ENCODE peak calls at places on chromosomes 13 and 19, in six cellular contexts. E is transverse colon, G is uterus, N is stomach, B is hepatocyte, A is left ventricle myocardium inferior. S is an unnamed sample.

GRCh38 chr19:41928754-41929535 is 696 bp upstream of the ERFL start:
- DNase-seq in G (no peak), A (no peak), N (no peak), B (no peak), E (peak; percentile 55), S (no peak)

GRCh38 chr19:58575183-58576041 is 2.3 kb upstream of the MZF1 start:
- DNase-seq in E (peak; percentile 89), B (peak; percentile 97), A (peak; percentile 92), G (peak; percentile 92), N (peak; percentile 87), S (peak; percentile 91)

GRCh38 chr19:16254851-16255408 is 57.2 kb downstream of the AP1M1 start:
- DNase-seq in A (no peak), E (no peak), B (no peak), G (no peak), N (no peak), S (no peak)

GRCh38 chr13:114112231-114112825 is 20.1 kb downstream of the RASA3 start:
- DNase-seq in G (peak; percentile 10), E (peak; percentile 6), N (no peak), A (no peak), B (no peak), S (peak; percentile 46)

GRCh38 chr13:19864018-19864338 is 529 bp upstream of the ZMYM5 start:
- DNase-seq in G (peak; percentile 77), A (peak; percentile 77), E (peak; percentile 76), B (peak; percentile 78), N (peak; percentile 63), S (peak; percentile 78)

GRCh38 chr13:79880820-79881219 is 399.9 kb downstream of the NDFIP2 start:
- DNase-seq in A (no peak), B (no peak), G (no peak), N (no peak), E (no peak), S (no peak)

GRCh38 chr19:31503211-31503610 is 154.0 kb upstream of the TSHZ3 start:
- DNase-seq in G (no peak), A (no peak), B (no peak), N (no peak), E (no peak), S (no peak)

GRCh38 chr19:45027371-45027770 is 11.5 kb upstream of the CLASRP start:
- DNase-seq in B (no peak), G (no peak), N (no peak), E (no peak), A (no peak), S (no peak)

GRCh38 chr19:50258918-50259372 is 55.5 kb downstream of the MYH14 start:
- DNase-seq in G (no peak), E (peak; percentile 24), A (no peak), N (peak; percentile 31), B (peak; percentile 41), S (peak; percentile 32)

GRCh38 chr13:76792680-76793334 is 93.4 kb downstream of the KCTD12 start:
- DNase-seq in A (no peak), E (no peak), G (peak; percentile 27), N (no peak), B (no peak), S (no peak)

GRCh38 chr19:19822148-19822429 is 539 bp upstream of the ZNF506 start:
- DNase-seq in N (no peak), A (no peak), B (no peak), E (peak; percentile 10), G (no peak), S (no peak)

GRCh38 chr19:43572172-43572588 is 3.1 kb downstream of the XRCC1 start:
- DNase-seq in E (no peak), A (no peak), G (no peak), N (no peak), B (peak; percentile 58), S (no peak)

GRCh38 chr19:28960986-28961705 is 251.8 kb downstream of the UQCRFS1 start:
- DNase-seq in A (no peak), E (no peak), N (no peak), B (no peak), G (no peak), S (no peak)

GRCh38 chr19:57803594-57804325 is 11.0 kb downstream of the ZNF552 start:
- DNase-seq in G (peak; percentile 23), B (peak; percentile 61), N (peak; percentile 43), A (no peak), E (peak; percentile 26), S (no peak)

GRCh38 chr13:102138635-102139225 is 263.1 kb downstream of the FGF14 start:
- DNase-seq in A (no peak), N (no peak), G (no peak), E (no peak), B (no peak), S (no peak)

GRCh38 chr19:12202250-12202649 is 39.4 kb downstream of the ZNF136 start:
- DNase-seq in B (no peak), G (no peak), E (peak; percentile 64), A (peak; percentile 18), N (peak; percentile 66), S (no peak)

GRCh38 chr19:30227661-30228112 is 144.5 kb upstream of the ZNF536 start:
- DNase-seq in B (peak; percentile 88), A (peak; percentile 64), E (peak; percentile 57), N (peak; percentile 33), G (peak; percentile 22), S (peak; percentile 72)

GRCh38 chr19:31350033-31350692 is 927 bp upstream of the TSHZ3 start:
- DNase-seq in N (no peak), G (peak; percentile 68), A (peak; percentile 53), E (no peak), B (peak; percentile 52), S (peak; percentile 40)

GRCh38 chr13:29937836-29938235 is 87.4 kb upstream of the UBL3 start:
- DNase-seq in G (no peak), B (no peak), E (no peak), A (no peak), N (no peak), S (no peak)

GRCh38 chr13:29936961-29937360 is 86.5 kb upstream of the UBL3 start:
- DNase-seq in G (no peak), B (no peak), N (no peak), A (no peak), E (no peak), S (no peak)

GRCh38 chr13:29939158-29939557 is 88.7 kb upstream of the UBL3 start:
- DNase-seq in G (no peak), B (no peak), A (no peak), E (no peak), N (no peak), S (no peak)

GRCh38 chr13:29936051-29936813 is 85.8 kb upstream of the UBL3 start:
- DNase-seq in E (no peak), G (no peak), A (no peak), N (no peak), B (no peak), S (no peak)

DNA sequence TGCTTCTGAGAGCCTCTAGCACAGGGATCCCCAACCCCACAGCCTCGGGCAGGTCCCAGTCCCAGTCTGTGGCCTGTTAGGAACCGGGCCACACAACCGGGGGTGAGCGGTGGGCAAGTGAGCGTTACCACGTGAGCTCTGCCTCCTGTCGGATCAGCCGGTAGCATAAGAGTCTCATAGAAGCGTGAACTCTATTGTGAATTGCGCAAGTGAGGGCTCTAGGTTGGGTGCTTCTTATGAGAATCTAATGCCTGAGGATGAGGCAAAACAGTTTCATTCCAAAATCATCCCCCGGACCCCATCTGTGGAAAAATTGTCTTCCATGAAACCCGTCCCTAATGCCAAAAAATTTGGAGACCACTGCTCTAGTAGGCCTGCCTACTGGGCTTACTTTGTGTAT is 87.0 kb upstream of the UBL3 start:
- DNase-seq in E (no peak), A (no peak), N (no peak), B (no peak), G (no peak), S (no peak)
- H3K27ac ChIP-seq in E (no peak overlapping the region), A (no peak overlapping the region), N (no peak overlapping the region), B (no peak overlapping the region), G (no peak overlapping the region), S (no peak overlapping the region)

GRCh38 chr13:52600666-52601065 is 41.6 kb upstream of the HNRNPA1L2 start:
- DNase-seq in G (no peak), N (no peak), B (no peak), E (no peak), A (no peak), S (no peak)

GRCh38 chr13:52599853-52600603 is 42.2 kb upstream of the HNRNPA1L2 start:
- DNase-seq in G (peak; percentile 36), B (peak; percentile 57), A (peak; percentile 42), N (no peak), E (peak; percentile 24), S (peak; percentile 64)

GRCh38 chr13:52597676-52598075 is 44.6 kb upstream of the HNRNPA1L2 start:
- DNase-seq in B (no peak), G (no peak), N (no peak), A (no peak), E (no peak), S (no peak)

DNA sequence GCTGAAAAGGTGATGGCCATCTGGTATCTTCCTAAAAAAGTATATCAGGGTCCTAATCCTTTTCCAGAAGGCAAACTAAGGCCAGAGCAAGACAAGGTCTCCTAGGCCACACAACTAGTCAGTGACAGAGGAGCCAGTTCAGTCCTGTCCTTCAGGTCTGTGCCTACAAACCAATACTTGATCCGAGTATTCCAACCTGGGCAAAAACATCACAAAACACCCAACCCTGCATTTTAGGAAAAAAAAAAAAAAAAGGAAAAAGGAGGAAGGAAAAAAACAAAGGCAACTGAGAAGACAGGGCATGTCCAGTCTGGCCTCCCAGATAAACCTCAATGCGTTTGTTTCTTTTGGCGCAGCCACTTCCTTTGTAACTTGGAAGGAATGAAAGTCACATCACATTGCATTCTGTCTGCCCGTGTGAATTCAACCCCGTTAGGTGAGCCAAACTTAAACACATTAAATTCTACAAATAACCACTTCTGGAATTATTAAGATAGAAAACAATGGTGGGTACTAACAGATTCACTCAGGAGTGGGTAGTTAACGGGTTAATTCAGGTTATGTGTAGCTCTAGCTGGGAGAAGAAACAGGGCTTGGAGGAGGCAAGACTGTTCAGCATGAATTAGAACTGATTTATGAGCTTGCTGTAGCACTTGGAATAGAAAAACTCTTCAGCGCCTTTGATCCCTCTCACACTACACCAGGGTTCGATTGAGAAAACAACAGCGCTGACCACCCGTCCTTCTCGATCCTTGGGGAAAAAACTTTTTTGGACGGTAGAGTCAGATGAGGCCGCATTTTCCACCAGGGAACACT is 43.0 kb upstream of the HNRNPA1L2 start:
- DNase-seq in A (no peak), B (no peak), N (no peak), E (no peak), G (no peak), S (no peak)
- H3K4me3 ChIP-seq in A (peak overlapping the region; percentile 83), B (peak overlapping the region; percentile 50), N (peak overlapping the region; percentile 56), E (peak overlapping the region; percentile 58), G (peak overlapping the region; percentile 44), S (peak overlapping the region; percentile 75)

GRCh38 chr19:13959962-13960862 is 7.9 kb downstream of the DCAF15 start:
- DNase-seq in B (peak; percentile 20), E (no peak), A (no peak), N (no peak), G (no peak), S (peak; percentile 64)
- TF ChIP-seq CTCF in B (peak; percentile 15), E (peak; percentile 12), A (no peak), N (no peak), G (no peak), S (peak; percentile 17)

DNA sequence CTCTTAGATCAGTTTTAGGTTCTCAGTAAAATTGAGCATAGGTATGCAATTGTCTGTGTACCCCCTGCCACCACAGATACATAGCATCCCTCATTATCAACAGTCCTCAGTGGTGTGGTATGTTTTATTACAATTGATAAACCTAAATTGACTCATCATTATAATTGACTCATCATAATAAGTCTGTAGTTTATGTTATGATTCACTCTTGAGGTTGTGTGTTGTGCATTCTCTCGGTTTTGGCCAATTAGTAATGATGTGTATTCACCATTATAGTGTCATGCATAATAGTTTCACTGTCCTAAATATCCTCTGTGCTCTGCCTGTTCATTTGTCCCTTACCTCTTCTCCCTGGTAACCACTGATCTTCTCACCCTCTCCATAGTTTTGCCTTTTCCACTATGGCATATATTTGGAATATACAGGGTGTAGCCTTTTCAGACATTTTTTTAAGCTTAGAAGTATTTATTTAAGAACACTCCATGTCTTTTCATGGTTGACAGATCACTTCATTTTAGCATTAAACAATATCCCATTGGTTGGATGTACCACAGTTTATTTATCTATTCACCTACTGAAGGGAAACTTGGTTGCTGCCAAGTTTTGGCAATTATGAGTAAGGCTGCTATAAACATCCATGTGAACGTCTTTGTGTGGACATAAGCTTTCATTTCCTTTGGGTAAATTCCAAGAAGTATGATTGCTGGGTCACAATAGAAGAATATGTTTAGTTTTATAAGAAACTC is 1620.6 kb upstream of the MIR17HG start:
- DNase-seq in N (no peak), G (no peak), A (no peak), E (no peak), B (no peak), S (no peak)
- H3K27ac ChIP-seq in N (no peak overlapping the region), G (no peak overlapping the region), A (no peak overlapping the region), E (no peak overlapping the region), B (no peak overlapping the region), S (no peak overlapping the region)

S was measured in psoas muscle.